ENCODE peak calls at places on chromosomes 2 and 18, in four cellular contexts. K is WTC11, Q is mammary epithelial cell, W is nephron progenitor cell. H is an unnamed sample.

GRCh38 chr2:215848146-215848545 is 165.2 kb downstream of the MREG start:
- DNase-seq in K (no peak), Q (no peak), W (no peak), H (no peak)

GRCh38 chr2:9653485-9654271 is 22.9 kb upstream of the YWHAQ start:
- DNase-seq in K (no peak), Q (no peak), W (no peak), H (no peak)

GRCh38 chr18:2306641-2307040 is 264.7 kb downstream of the METTL4 start:
- DNase-seq in K (no peak), Q (no peak), W (no peak), H (no peak)

GRCh38 chr2:49044680-49045079 is 109.6 kb downstream of the FSHR start:
- DNase-seq in K (no peak), Q (no peak), W (no peak), H (no peak)

GRCh38 chr2:208556954-208557601 is 150.5 kb downstream of the PTH2R start:
- DNase-seq in K (no peak), Q (peak), W (no peak), H (no peak)

GRCh38 chr2:96148410-96149217 is 3.4 kb upstream of the DUSP2 start:
- DNase-seq in K (peak), Q (peak), W (peak), H (no peak)

GRCh38 chr18:250685-251084 is 17.2 kb downstream of the THOC1 start:
- DNase-seq in K (no peak), Q (peak), W (no peak), H (no peak)

GRCh38 chr2:218875692-218876246 is 4.9 kb upstream of the WNT10A start:
- DNase-seq in K (no peak), Q (no peak), W (no peak), H (no peak)

GRCh38 chr18:48882379-48882778 is 68.4 kb downstream of the SMAD7 start:
- DNase-seq in K (no peak), Q (no peak), W (no peak), H (no peak)

GRCh38 chr2:199716807-199717586 is 134.0 kb downstream of the FTCDNL1 start:
- DNase-seq in K (no peak), Q (peak), W (peak), H (no peak)

GRCh38 chr18:54184836-54185235 is 39.6 kb downstream of the MBD2 start:
- DNase-seq in K (no peak), Q (no peak), W (no peak), H (no peak)

GRCh38 chr18:26655614-26656400 is 107.5 kb upstream of the KCTD1 start:
- DNase-seq in K (peak), Q (peak), W (peak), H (peak)

GRCh38 chr2:201930831-201931230 is 102.8 kb upstream of the FZD7 start:
- DNase-seq in K (no peak), Q (no peak), W (no peak), H (no peak)

GRCh38 chr2:151828143-151828889 is at the start of gene ARL5A:
- DNase-seq in K (peak), Q (peak), W (peak), H (peak)

GRCh38 chr18:75362435-75362834 is 65.1 kb downstream of the SMIM21 start:
- DNase-seq in K (no peak), Q (no peak), W (no peak), H (no peak)

GRCh38 chr18:58525517-58525916 is 103.4 kb downstream of the ALPK2 start:
- DNase-seq in K (no peak), Q (peak), W (no peak), H (no peak)

GRCh38 chr2:158718196-158718585 is 76.9 kb upstream of the DAPL1 start:
- DNase-seq in K (no peak), Q (no peak), W (no peak), H (no peak)

GRCh38 chr2:163698857-163699256 is 37.0 kb downstream of the FIGN start:
- DNase-seq in K (peak), Q (no peak), W (no peak), H (no peak)

GRCh38 chr18:11654736-11655604 is 34.1 kb upstream of the GNAL start:
- DNase-seq in K (peak), Q (peak), W (peak), H (no peak)

GRCh38 chr2:9984217-9984739 is 32.8 kb downstream of the GRHL1 start:
- DNase-seq in K (no peak), Q (peak), W (no peak), H (no peak)

GRCh38 chr2:208304157-208304556 is 38.1 kb downstream of the PIKFYVE start:
- DNase-seq in K (no peak), Q (no peak), W (no peak), H (no peak)

GRCh38 chr18:36871801-36872200 is 42.9 kb downstream of the KIAA1328 start:
- DNase-seq in K (no peak), Q (no peak), W (no peak), H (no peak)

GRCh38 chr2:121529439-121530209 is 1.1 kb upstream of the RNU4ATAC start:
- DNase-seq in K (no peak), Q (no peak), W (peak), H (no peak)

GRCh38 chr2:197894751-197895274 is 90.4 kb downstream of the PLCL1 start:
- DNase-seq in K (no peak), Q (no peak), W (no peak), H (no peak)

GRCh38 chr2:235803028-235803427 is 309.2 kb downstream of the AGAP1 start:
- DNase-seq in K (no peak), Q (no peak), W (no peak), H (no peak)
- TF ChIP-seq CTCF in K (no peak), Q (no peak), W (no peak), H (peak)

GRCh38 chr2:224284134-224284946 is 117.6 kb downstream of the FAM124B start:
- DNase-seq in K (peak), Q (peak), W (peak), H (no peak)
- TF ChIP-seq CTCF in K (peak), Q (peak), W (peak), H (peak)

GRCh38 chr2:117631546-117631945 is 182.9 kb upstream of the DDX18 start:
- DNase-seq in K (no peak), Q (no peak), W (no peak), H (no peak)

GRCh38 chr2:117631141-117631540 is 183.3 kb upstream of the DDX18 start:
- DNase-seq in K (no peak), Q (no peak), W (no peak), H (no peak)
- TF ChIP-seq CTCF in K (no peak), Q (no peak), W (no peak), H (no peak)

GRCh38 chr18:74029161-74029560 is 118.5 kb downstream of the FBXO15 start:
- DNase-seq in K (no peak), Q (no peak), W (no peak), H (no peak)
- TF ChIP-seq CTCF in K (no peak), Q (no peak), W (no peak), H (no peak)